ENCODE peak calls at places on chromosomes 1 and 21, in six cellular contexts. B, T, D, M, I and W are unnamed samples.

GRCh38 chr1:12052008-12052573 is 11.0 kb upstream of the TNFRSF8 start:
- DNase-seq in B (no peak), T (no peak), D (no peak), M (no peak), I (no peak), W (no peak)

GRCh38 chr1:211939876-211940468 is 95.4 kb downstream of the INTS7 start:
- DNase-seq in B (no peak), T (no peak), D (no peak), M (no peak), I (no peak), W (no peak)

GRCh38 chr1:243312962-243313634 is 57.3 kb downstream of the SDCCAG8 start:
- DNase-seq in B (no peak), T (no peak), D (no peak), M (no peak), I (no peak), W (no peak)

GRCh38 chr1:116461723-116462122 is 88.7 kb downstream of the ATP1A1 start:
- DNase-seq in B (no peak), T (no peak), D (no peak), M (no peak), I (no peak), W (no peak)

GRCh38 chr1:33429846-33430750 is 797 bp downstream of the PHC2 start:
- DNase-seq in B (no peak), T (no peak), D (no peak), M (peak), I (no peak), W (no peak)

GRCh38 chr1:78624035-78624434 is 3.8 kb downstream of the IFI44L start:
- DNase-seq in B (no peak), T (no peak), D (no peak), M (no peak), I (no peak), W (no peak)

GRCh38 chr1:11918779-11919519 is 7.3 kb downstream of the KIAA2013 start:
- DNase-seq in B (no peak), T (no peak), D (no peak), M (no peak), I (no peak), W (no peak)

GRCh38 chr21:40990366-40990765 is 143.4 kb upstream of the DSCAM start:
- DNase-seq in B (no peak), T (no peak), D (no peak), M (no peak), I (no peak), W (no peak)

GRCh38 chr1:198125995-198126758 is 30.6 kb upstream of the NEK7 start:
- DNase-seq in B (no peak), T (no peak), D (no peak), M (no peak), I (no peak), W (no peak)

GRCh38 chr1:62676606-62677356 is 11.4 kb downstream of the DOCK7 start:
- DNase-seq in B (no peak), T (no peak), D (no peak), M (no peak), I (no peak), W (no peak)

GRCh38 chr1:155858805-155859233 is 548 bp upstream of the SYT11 start:
- DNase-seq in B (no peak), T (no peak), D (no peak), M (no peak), I (no peak), W (no peak)

GRCh38 chr1:29682918-29683314 is 446.6 kb downstream of the PTPRU start:
- DNase-seq in B (no peak), T (no peak), D (no peak), M (no peak), I (no peak), W (no peak)

GRCh38 chr1:35319988-35320713 is 51.6 kb downstream of the ZMYM4 start:
- DNase-seq in B (no peak), T (no peak), D (no peak), M (no peak), I (no peak), W (no peak)

GRCh38 chr1:39196244-39197215 is 8.0 kb upstream of the MACF1 start:
- DNase-seq in B (no peak), T (no peak), D (peak), M (no peak), I (no peak), W (no peak)

GRCh38 chr1:17370618-17371017 is 1.4 kb upstream of the PADI6 start:
- DNase-seq in B (no peak), T (no peak), D (no peak), M (no peak), I (no peak), W (no peak)

GRCh38 chr1:107782192-107782845 is 182.7 kb downstream of the VAV3 start:
- DNase-seq in B (no peak), T (peak), D (peak), M (no peak), I (no peak), W (no peak)

GRCh38 chr1:8378981-8379470 is 61.1 kb downstream of the SLC45A1 start:
- DNase-seq in B (no peak), T (no peak), D (no peak), M (no peak), I (no peak), W (no peak)

GRCh38 chr1:17829579-17829978 is 74.4 kb downstream of the ACTL8 start:
- DNase-seq in B (no peak), T (no peak), D (no peak), M (no peak), I (no peak), W (no peak)

GRCh38 chr1:7387053-7387861 is 383.8 kb upstream of the VAMP3 start:
- DNase-seq in B (no peak), T (no peak), D (no peak), M (no peak), I (no peak), W (no peak)

GRCh38 chr21:34986561-34987533 is 62.3 kb downstream of the RUNX1 start:
- DNase-seq in B (peak), T (no peak), D (peak), M (no peak), I (peak), W (no peak)

GRCh38 chr1:17016317-17016661 is 4.6 kb upstream of the ATP13A2 start:
- DNase-seq in B (no peak), T (no peak), D (no peak), M (no peak), I (no peak), W (no peak)

GRCh38 chr1:31627301-31627929 is 9.9 kb downstream of the HCRTR1 start:
- DNase-seq in B (no peak), T (no peak), D (no peak), M (no peak), I (no peak), W (no peak)

GRCh38 chr1:117436528-117436927 is 69.3 kb downstream of the MAN1A2 start:
- DNase-seq in B (no peak), T (no peak), D (no peak), M (no peak), I (no peak), W (no peak)

GRCh38 chr1:19439464-19440171 is 45.7 kb downstream of the CAPZB start:
- DNase-seq in B (peak), T (no peak), D (peak), M (no peak), I (no peak), W (no peak)

GRCh38 chr1:18109058-18109755 is 1.6 kb downstream of the IGSF21 start:
- DNase-seq in B (no peak), T (no peak), D (no peak), M (no peak), I (no peak), W (no peak)

GRCh38 chr1:244751271-244751895 is 84.1 kb upstream of the COX20 start:
- DNase-seq in B (no peak), T (no peak), D (no peak), M (no peak), I (no peak), W (no peak)

GRCh38 chr1:27594542-27595510 is 9.1 kb downstream of the AHDC1 start:
- DNase-seq in B (no peak), T (no peak), D (no peak), M (no peak), I (no peak), W (no peak)

GRCh38 chr21:44088401-44088780 is 18.8 kb upstream of the PWP2 start:
- DNase-seq in B (no peak), T (no peak), D (no peak), M (no peak), I (no peak), W (no peak)

GRCh38 chr1:97433520-97434175 is 487.2 kb downstream of the DPYD start:
- DNase-seq in B (no peak), T (no peak), D (no peak), M (no peak), I (no peak), W (no peak)

GRCh38 chr21:46322351-46323226 is 1.1 kb downstream of the C21orf58 start:
- DNase-seq in B (no peak), T (no peak), D (no peak), M (peak), I (no peak), W (no peak)

GRCh38 chr1:228152918-228153258 is 3.2 kb downstream of the GJC2 start:
- DNase-seq in B (no peak), T (no peak), D (no peak), M (peak), I (no peak), W (no peak)

GRCh38 chr1:217889401-217889800 is 258.3 kb downstream of the SPATA17 start:
- DNase-seq in B (no peak), T (no peak), D (no peak), M (no peak), I (no peak), W (no peak)

GRCh38 chr1:229557913-229558414 is 543 bp downstream of the ABCB10 start:
- DNase-seq in B (peak), T (no peak), D (peak), M (peak), I (no peak), W (no peak)

GRCh38 chr1:1281533-1282321 is 1.5 kb downstream of the SCNN1D start:
- DNase-seq in B (no peak), T (no peak), D (no peak), M (peak), I (no peak), W (no peak)

GRCh38 chr1:179816196-179816960 is 61.2 kb downstream of the TOR1AIP2 start:
- DNase-seq in B (no peak), T (no peak), D (no peak), M (no peak), I (no peak), W (no peak)